ENCODE peak calls at places on chromosomes 3 and 15, in six cellular contexts. W, P, F, L, R and D are unnamed samples.

GRCh38 chr3:107690522-107691138 is 167.9 kb downstream of the BBX start:
- DNase-seq in W (no peak), P (peak), F (peak), L (peak), R (peak), D (peak)

GRCh38 chr3:48595526-48596121 is 495 bp upstream of the COL7A1 start:
- DNase-seq in W (no peak), P (peak), F (peak), L (peak), R (no peak), D (no peak)

GRCh38 chr3:184240384-184241140 is 8.2 kb downstream of the ALG3 start:
- DNase-seq in W (no peak), P (no peak), F (no peak), L (no peak), R (no peak), D (peak)

GRCh38 chr15:33618300-33618699 is 307.5 kb downstream of the RYR3 start:
- DNase-seq in W (no peak), P (no peak), F (no peak), L (no peak), R (no peak), D (no peak)

GRCh38 chr3:114216186-114216970 is 21.0 kb downstream of the ZNF80 start:
- DNase-seq in W (no peak), P (no peak), F (no peak), L (no peak), R (no peak), D (no peak)

GRCh38 chr3:156678216-156678615 is 3.8 kb downstream of the TIPARP start:
- DNase-seq in W (no peak), P (no peak), F (no peak), L (no peak), R (no peak), D (no peak)

GRCh38 chr3:78337801-78338211 is 1297.9 kb downstream of the ROBO2 start:
- DNase-seq in W (no peak), P (no peak), F (no peak), L (no peak), R (no peak), D (no peak)

GRCh38 chr3:183503738-183504137 is 51.8 kb downstream of the KLHL6 start:
- DNase-seq in W (no peak), P (no peak), F (peak), L (no peak), R (no peak), D (peak)

GRCh38 chr3:49747792-49748480 is 24.2 kb upstream of the GMPPB start:
- DNase-seq in W (no peak), P (no peak), F (no peak), L (peak), R (no peak), D (no peak)

GRCh38 chr3:115648559-115648958 is 25.2 kb downstream of the GAP43 start:
- DNase-seq in W (no peak), P (no peak), F (no peak), L (no peak), R (no peak), D (no peak)

GRCh38 chr15:51861557-51862350 is 32.3 kb downstream of the TMOD3 start:
- DNase-seq in W (no peak), P (no peak), F (no peak), L (no peak), R (no peak), D (no peak)

GRCh38 chr3:138642226-138642926 is 33.8 kb downstream of the FAIM start:
- DNase-seq in W (no peak), P (no peak), F (no peak), L (no peak), R (no peak), D (no peak)

GRCh38 chr15:29675791-29676301 is 146.4 kb downstream of the TJP1 start:
- DNase-seq in W (no peak), P (no peak), F (no peak), L (no peak), R (no peak), D (no peak)

GRCh38 chr15:90184119-90184785 is 16.9 kb upstream of the SEMA4B start:
- DNase-seq in W (peak), P (peak), F (no peak), L (peak), R (peak), D (peak)

GRCh38 chr15:72285927-72286516 is 13.7 kb upstream of the PARP6 start:
- DNase-seq in W (no peak), P (peak), F (peak), L (peak), R (peak), D (peak)

GRCh38 chr15:46815765-46816164 is 901.5 kb upstream of the SEMA6D start:
- DNase-seq in W (no peak), P (no peak), F (peak), L (no peak), R (no peak), D (peak)

GRCh38 chr15:73723146-73723545 is 30.0 kb downstream of the INSYN1 start:
- DNase-seq in W (no peak), P (no peak), F (no peak), L (no peak), R (no peak), D (no peak)

GRCh38 chr3:14620512-14620911 is 31.1 kb upstream of the CCDC174 start:
- DNase-seq in W (no peak), P (no peak), F (no peak), L (no peak), R (no peak), D (no peak)

GRCh38 chr3:142777927-142778326 is 54.1 kb downstream of the TRPC1 start:
- DNase-seq in W (no peak), P (no peak), F (no peak), L (no peak), R (no peak), D (no peak)

GRCh38 chr15:58081446-58081845 is 15.9 kb upstream of the ALDH1A2 start:
- DNase-seq in W (no peak), P (no peak), F (no peak), L (no peak), R (no peak), D (no peak)

DNA sequence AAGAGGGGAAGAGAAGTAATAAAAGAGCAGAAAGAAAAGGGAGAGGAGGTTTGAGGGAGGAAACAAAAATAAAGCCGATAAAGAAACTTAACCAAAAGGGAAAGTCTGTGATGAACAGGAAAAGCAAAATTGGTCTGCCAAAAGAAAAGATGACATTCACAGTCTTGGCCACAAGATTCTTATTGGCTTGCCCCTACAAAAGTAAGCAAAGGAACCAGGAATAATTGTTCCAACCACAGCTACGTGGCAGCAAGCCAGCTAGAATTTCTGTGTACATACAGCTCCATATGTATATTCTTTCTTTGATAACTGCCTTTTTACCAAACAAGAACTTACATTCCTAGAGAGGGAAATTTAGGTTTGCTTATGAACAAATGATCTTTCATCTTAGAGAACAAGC is 79.6 kb downstream of the MLH1 start:
- DNase-seq in W (no peak), P (no peak), F (no peak), L (no peak), R (no peak), D (peak)
- TF ChIP-seq JUND in W (no peak), P (no peak), F (no peak), L (no peak), R (no peak), D (no peak)

DNA sequence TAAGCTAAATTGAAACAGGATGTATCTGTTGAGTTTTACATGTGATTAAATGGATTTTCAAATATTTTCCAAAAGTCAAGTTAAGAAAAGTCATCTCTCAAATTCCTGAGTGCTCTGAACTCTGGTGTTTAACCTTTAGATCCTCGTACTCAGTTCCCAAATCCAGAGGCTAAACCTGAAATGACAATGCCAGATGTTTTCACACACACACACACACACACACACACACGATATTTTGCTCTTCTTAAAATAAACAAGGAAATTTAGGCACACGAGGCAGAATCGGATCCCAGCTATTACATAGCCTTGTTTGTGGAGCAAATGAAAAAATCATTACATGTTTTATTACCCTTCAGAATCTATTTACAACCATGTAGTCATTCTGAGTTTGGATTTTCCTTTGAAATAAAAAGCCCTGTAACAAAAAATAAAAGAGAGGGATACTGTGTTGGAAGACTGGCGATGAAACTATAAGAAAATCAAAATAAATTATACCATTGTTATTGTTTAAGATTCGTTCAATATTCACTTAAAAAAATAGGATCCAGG is 20.6 kb upstream of the UBE2E1 start:
- DNase-seq in W (no peak), P (no peak), F (no peak), L (no peak), R (no peak), D (no peak)
- TF ChIP-seq JUND in W (no peak), P (no peak), F (no peak), L (no peak), R (no peak), D (no peak)

DNA sequence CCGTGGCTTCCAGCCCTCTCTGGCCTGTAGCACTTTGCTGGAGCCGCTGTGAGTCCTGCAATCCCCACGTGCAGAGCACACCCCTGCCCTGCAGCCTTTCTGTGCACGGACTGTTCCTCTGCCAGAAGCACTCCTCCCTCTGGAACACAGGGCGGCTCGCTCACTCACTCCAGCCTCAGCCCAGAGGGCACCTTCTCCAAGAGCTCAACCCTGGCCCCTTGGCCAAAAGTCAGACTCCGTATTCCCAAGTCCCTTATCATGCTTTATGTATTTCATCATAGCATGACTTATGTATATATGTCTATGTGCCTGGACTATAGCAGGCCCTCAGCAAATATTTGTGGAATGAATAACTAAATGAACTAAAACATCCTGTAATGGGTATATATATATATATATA is 63.2 kb downstream of the ASB7 start:
- DNase-seq in W (no peak), P (no peak), F (no peak), L (no peak), R (no peak), D (no peak)
- TF ChIP-seq JUND in W (no peak), P (no peak), F (no peak), L (no peak), R (no peak), D (no peak)

DNA sequence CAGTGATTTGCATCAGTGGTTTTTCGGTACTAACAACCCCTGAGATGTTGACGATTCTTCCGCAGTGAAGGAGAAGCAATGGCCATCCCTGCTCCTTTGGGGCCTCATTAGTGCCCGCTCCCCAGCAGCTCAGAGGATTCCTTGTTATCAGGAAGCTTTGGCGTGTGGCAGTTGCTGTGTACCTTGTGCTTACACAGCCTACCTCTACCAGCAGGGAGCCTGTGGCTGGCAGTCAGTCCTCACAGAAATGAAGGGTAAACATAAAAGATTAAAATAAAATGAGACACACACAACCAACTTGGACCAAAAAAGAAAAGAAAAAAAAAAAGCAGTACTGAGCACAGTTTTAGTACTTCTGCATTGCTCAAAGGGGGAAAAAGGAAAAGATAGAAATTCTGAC is 55.2 kb downstream of the CNTN3 start:
- DNase-seq in W (no peak), P (no peak), F (no peak), L (no peak), R (no peak), D (no peak)
- TF ChIP-seq JUND in W (no peak), P (no peak), F (no peak), L (no peak), R (no peak), D (no peak)

GRCh38 chr15:69304176-69304533 is 5.4 kb downstream of the PAQR5 start:
- DNase-seq in W (no peak), P (no peak), F (no peak), L (peak), R (peak), D (no peak)
- TF ChIP-seq JUND in W (no peak), P (no peak), F (no peak), L (no peak), R (no peak), D (no peak)

DNA sequence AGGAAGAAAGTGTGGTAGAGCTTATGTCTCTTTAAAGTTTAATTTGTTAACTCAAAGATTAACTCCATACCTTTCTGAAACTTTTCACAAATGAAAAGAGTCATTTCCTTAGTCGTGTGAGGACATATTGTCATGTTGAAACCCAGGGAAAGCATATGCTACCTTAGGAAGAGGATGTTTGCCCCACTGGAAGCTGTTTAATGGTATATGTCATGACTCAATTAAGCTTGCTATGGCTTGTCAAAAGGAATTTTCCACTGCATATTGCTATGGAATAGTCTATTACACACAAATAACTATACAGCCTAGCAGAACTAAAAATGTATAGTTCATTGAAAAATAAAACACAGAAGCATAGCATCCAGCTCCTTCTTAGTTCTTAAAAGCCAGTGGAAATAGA is 69.9 kb downstream of the NSUN3 start:
- DNase-seq in W (no peak), P (no peak), F (no peak), L (no peak), R (no peak), D (no peak)
- TF ChIP-seq JUND in W (no peak), P (no peak), F (no peak), L (no peak), R (no peak), D (no peak)

DNA sequence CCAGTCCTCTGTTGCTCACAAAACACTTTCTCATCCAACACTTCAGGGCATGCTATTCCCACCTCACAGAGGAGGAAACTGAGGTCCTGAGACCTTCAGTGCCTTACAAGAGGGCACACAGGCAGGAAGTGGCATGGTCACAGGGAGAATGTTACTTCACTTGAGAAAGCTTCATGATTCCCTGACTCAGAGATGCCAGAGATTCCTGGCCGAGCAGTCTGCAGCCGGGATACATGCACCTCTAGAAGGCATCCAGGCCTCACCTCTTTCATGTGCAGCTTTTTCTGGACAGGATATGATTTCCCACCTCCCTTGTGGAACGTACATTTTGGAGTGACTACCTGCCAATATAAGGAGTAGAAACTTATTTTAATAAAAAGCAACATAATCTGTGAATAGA is 2.8 kb upstream of the SST start:
- DNase-seq in W (no peak), P (no peak), F (no peak), L (no peak), R (no peak), D (no peak)
- TF ChIP-seq JUND in W (no peak), P (no peak), F (no peak), L (no peak), R (no peak), D (no peak)

DNA sequence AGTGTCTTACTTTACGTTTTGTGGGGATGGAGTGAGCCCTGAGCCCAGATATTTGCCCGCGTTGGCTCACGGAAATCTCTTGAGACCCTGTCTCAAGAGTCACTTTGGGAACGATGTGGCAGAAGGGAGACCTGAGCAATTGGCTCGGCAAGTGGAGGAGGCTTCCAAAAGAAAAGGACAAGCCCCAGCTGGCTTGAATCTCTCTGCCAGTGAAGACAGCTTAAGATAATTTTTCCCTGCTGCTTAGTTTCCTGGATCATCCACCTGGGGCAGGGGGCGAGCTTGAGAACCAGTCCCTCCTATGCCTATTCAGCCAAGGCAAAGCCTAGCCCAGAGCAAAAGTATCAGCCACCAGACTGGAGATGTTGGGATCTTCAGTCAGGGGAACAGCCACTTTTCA is 708 bp downstream of the SEC22A start:
- DNase-seq in W (no peak), P (peak), F (peak), L (peak), R (no peak), D (peak)
- TF ChIP-seq JUND in W (no peak), P (no peak), F (no peak), L (no peak), R (no peak), D (no peak)

DNA sequence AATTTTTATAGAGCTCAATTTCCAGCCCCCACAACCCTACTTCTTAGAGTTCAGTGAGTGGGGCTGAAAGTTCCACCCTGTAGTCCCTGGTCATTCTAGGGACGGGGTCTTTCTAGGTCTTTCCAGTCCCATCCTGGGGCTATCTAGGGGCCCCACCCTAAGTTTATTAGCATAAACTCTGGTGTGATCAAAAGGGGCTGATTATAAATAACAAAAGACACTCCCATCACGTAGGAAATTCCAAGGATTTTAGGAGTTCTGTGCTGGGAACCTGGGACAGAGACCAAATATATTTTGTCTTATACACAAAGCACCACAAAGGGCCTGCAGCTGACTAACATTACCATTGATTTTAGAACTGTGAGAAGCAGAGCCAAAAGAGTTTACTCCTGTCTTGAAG is 41.9 kb downstream of the RAD54L2 start:
- DNase-seq in W (no peak), P (no peak), F (no peak), L (no peak), R (no peak), D (no peak)
- TF ChIP-seq JUND in W (no peak), P (no peak), F (no peak), L (no peak), R (no peak), D (no peak)